ENCODE peak calls at places on chromosomes 3 and 15, in four cellular contexts. G is H9, O is HFFc6, Y is ovary. Z is an unnamed sample.

GRCh38 chr15:22265961-22266360 is 185.6 kb downstream of the OR4M2 start:
- DNase-seq in O (no peak), G (no peak), Y (no peak), Z (no peak)

GRCh38 chr3:13380991-13381390 is 39.1 kb downstream of the NUP210 start:
- DNase-seq in O (no peak), G (no peak), Y (no peak), Z (no peak)

GRCh38 chr3:84965141-84965540 is 6.4 kb downstream of the CADM2 start:
- DNase-seq in Y (no peak), O (no peak), G (peak), Z (no peak)

GRCh38 chr3:99534951-99535704 is 103.3 kb upstream of the COL8A1 start:
- DNase-seq in G (no peak), O (peak), Y (no peak), Z (no peak)

GRCh38 chr15:27763514-27763913 is 335.6 kb downstream of the OCA2 start:
- DNase-seq in G (no peak), O (no peak), Y (no peak), Z (no peak)

GRCh38 chr15:68408526-68408925 is 23.4 kb downstream of the ITGA11 start:
- DNase-seq in Y (peak), G (no peak), O (no peak), Z (no peak)

GRCh38 chr3:190443257-190443656 is 6.4 kb downstream of the TMEM207 start:
- DNase-seq in O (no peak), Y (no peak), G (no peak), Z (no peak)

GRCh38 chr3:169546368-169546767 is 117.1 kb downstream of the MECOM start:
- DNase-seq in Y (no peak), G (no peak), O (no peak), Z (no peak)

GRCh38 chr3:141921316-141921715 is 44.9 kb downstream of the ATP1B3 start:
- DNase-seq in G (no peak), O (no peak), Y (no peak), Z (no peak)

GRCh38 chr15:36347272-36347864 is 232.1 kb upstream of the CDIN1 start:
- DNase-seq in Y (no peak), O (no peak), G (no peak), Z (no peak)

GRCh38 chr15:67922971-67923646 is 83.3 kb upstream of the RNU6-1 start:
- DNase-seq in O (no peak), G (no peak), Y (peak), Z (no peak)

GRCh38 chr3:5376761-5377160 is 189.3 kb downstream of the EDEM1 start:
- DNase-seq in Y (no peak), G (peak), O (no peak), Z (no peak)

GRCh38 chr3:65439641-65440040 is 599.1 kb downstream of the MAGI1 start:
- DNase-seq in G (peak), Y (no peak), O (peak), Z (no peak)

GRCh38 chr15:41501961-41502786 is 8.5 kb downstream of the ITPKA start:
- DNase-seq in O (no peak), G (no peak), Y (no peak), Z (no peak)

GRCh38 chr15:81088496-81088895 is 45.6 kb upstream of the CFAP161 start:
- DNase-seq in G (no peak), Y (no peak), O (no peak), Z (no peak)

DNA sequence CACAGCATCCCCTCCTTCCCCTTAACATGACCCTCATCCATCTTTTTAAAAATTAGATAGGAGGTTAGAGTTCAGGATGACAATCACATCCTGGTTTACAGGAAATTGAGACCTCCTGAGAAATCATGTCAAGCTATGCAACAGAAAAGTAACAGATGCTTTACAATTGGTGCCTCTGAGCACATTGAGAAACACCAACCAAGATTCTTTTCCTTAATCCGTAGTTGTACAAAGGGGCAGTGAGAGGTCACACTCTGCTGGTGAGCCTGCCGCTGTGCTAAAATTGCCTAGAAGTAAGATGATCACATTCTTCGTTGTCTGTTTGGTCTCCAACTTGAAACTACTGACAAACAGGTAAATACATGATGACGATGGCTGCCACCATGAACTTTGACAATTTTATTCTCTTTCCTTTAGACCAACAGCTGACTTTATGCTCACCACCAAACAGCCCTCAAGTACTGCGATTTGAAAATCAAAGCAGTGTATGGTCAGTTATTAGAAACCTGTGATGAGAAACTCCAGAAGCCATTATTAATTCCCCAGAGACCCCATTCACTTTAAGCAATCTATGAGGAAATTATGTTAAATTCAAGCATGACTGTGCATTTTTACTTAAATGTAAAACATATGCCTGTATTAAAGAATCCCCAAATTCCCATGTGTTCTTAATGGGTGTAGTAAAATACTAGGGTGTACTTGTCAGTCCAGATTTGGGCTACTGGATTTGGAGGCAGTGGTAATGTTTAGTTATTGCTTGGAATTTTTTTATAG is 210.7 kb upstream of the UBE2E1 start:
- DNase-seq in Y (no peak), G (no peak), O (no peak), Z (no peak)
- TF ChIP-seq CTCF in Y (no peak), G (no peak), O (no peak), Z (no peak)

GRCh38 chr3:9933561-9934234 is at the start of gene CRELD1:
- DNase-seq in O (peak), Y (peak), G (peak), Z (peak)

GRCh38 chr3:9934993-9935392 is 1.4 kb downstream of the CRELD1 start:
- DNase-seq in O (no peak), Y (no peak), G (no peak), Z (no peak)

GRCh38 chr3:9935966-9936365 is 2.3 kb downstream of the CRELD1 start:
- DNase-seq in G (no peak), O (no peak), Y (no peak), Z (no peak)

GRCh38 chr3:9932843-9933560 is 632 bp upstream of the CRELD1 start:
- DNase-seq in Y (peak), O (peak), G (peak), Z (no peak)

GRCh38 chr3:9934235-9934621 is 594 bp downstream of the CRELD1 start:
- DNase-seq in G (no peak), O (no peak), Y (peak), Z (no peak)
- TF ChIP-seq CTCF in G (peak), O (peak), Y (no peak), Z (peak)

GRCh38 chr3:377158-377561 is 180.6 kb downstream of the CHL1 start:
- DNase-seq in G (no peak), O (peak), Y (no peak), Z (peak)
- TF ChIP-seq CTCF in G (peak), O (peak), Y (no peak), Z (peak)

DNA sequence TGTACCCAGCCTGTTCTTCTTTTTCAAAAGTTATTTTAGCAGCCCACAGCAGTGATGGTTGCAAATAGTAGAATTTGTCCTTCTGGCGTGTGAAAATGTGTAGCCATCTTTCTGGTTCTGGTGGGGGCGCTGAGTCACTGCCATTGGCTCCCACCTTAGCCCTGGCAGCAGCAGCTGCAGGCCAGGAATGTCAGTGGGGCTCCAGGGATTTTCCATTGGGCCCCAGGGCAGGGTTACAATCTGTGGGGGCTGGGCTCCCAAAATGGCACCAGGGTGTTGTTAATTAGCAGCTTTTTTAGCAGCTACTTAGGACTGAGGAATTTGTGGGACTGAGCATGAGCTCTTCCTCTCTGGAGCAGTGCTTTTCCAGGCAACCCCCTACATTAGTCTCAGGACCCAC is 38.9 kb downstream of the TOPAZ1 start:
- DNase-seq in O (no peak), G (peak), Y (no peak), Z (no peak)
- TF ChIP-seq CTCF in O (no peak), G (no peak), Y (no peak), Z (no peak)

GRCh38 chr15:73601449-73602425 is 31.5 kb downstream of the NPTN start:
- DNase-seq in O (peak), G (no peak), Y (peak), Z (no peak)
- TF ChIP-seq CTCF in O (no peak), G (no peak), Y (no peak), Z (no peak)

DNA sequence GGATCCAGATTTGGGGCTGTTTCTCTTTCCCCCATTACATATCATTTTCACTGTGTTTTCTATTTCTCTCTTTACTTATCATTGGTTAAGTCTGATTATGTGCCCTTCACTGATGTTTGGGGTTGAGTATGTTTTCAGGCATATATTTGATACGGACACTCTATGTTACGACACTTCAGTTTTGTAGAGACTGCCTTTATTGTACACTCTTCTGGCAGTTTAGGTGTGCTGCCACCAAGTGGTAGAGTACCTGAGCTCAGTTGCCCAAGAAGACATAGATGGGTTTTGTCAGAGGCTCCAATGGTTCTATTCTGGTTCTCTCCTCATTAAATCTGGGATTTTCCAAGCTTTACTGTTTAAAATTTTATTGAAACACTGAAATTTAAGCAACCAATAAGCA is 255.0 kb upstream of the ROPN1 start:
- DNase-seq in O (no peak), G (no peak), Y (no peak), Z (no peak)
- TF ChIP-seq CTCF in O (peak), G (peak), Y (no peak), Z (peak)

GRCh38 chr3:39362812-39363211 is 20.4 kb upstream of the SLC25A38 start:
- DNase-seq in O (no peak), Y (no peak), G (no peak), Z (no peak)

GRCh38 chr3:39361252-39361927 is 21.8 kb upstream of the SLC25A38 start:
- DNase-seq in Y (no peak), G (no peak), O (no peak), Z (no peak)

GRCh38 chr3:39358302-39358701 is 24.9 kb upstream of the SLC25A38 start:
- DNase-seq in O (no peak), Y (no peak), G (no peak), Z (no peak)

GRCh38 chr3:39362177-39362576 is 21.0 kb upstream of the SLC25A38 start:
- DNase-seq in O (no peak), Y (no peak), G (no peak), Z (no peak)
- TF ChIP-seq CTCF in O (no peak), Y (no peak), G (no peak), Z (no peak)

GRCh38 chr15:39920510-39921273 is 626 bp upstream of the GPR176 start:
- DNase-seq in G (peak), Y (peak), O (peak), Z (no peak)
- TF ChIP-seq CTCF in G (no peak), Y (no peak), O (peak), Z (no peak)

GRCh38 chr3:36957072-36957471 is 12.2 kb upstream of the TRANK1 start:
- DNase-seq in Y (no peak), O (no peak), G (peak), Z (no peak)
- TF ChIP-seq CTCF in Y (no peak), O (peak), G (peak), Z (peak)